ENCODE peak calls at places on chromosomes 16 and 17, in five cellular contexts. X, G, V, T and E are unnamed samples.

GRCh38 chr17:76492989-76493501 is 8.2 kb downstream of the RHBDF2 start:
- DNase-seq in V (peak; percentile 87), T (peak; percentile 92), X (no peak), G (peak; percentile 57), E (no peak)

GRCh38 chr17:81378941-81379511 is 16.2 kb upstream of the BAHCC1 start:
- DNase-seq in G (no peak), T (no peak), X (no peak), V (no peak), E (no peak)

GRCh38 chr16:73434621-73435020 is 386.7 kb upstream of the ZFHX3 start:
- DNase-seq in T (no peak), V (no peak), X (no peak), G (no peak), E (no peak)

GRCh38 chr16:11977206-11978041 is 890 bp downstream of the SNX29 start:
- DNase-seq in X (peak; percentile 51), V (no peak), T (peak; percentile 59), G (peak; percentile 72), E (no peak)

GRCh38 chr16:65034915-65035314 is 86.9 kb downstream of the CDH11 start:
- DNase-seq in G (no peak), X (no peak), T (no peak), V (no peak), E (no peak)

GRCh38 chr17:17819111-17819510 is 17.7 kb downstream of the SREBF1 start:
- DNase-seq in T (no peak), G (no peak), V (no peak), X (no peak), E (no peak)

GRCh38 chr16:82641336-82641984 is 14.7 kb downstream of the CDH13 start:
- DNase-seq in T (peak; percentile 80), G (no peak), X (no peak), V (no peak), E (no peak)

GRCh38 chr16:89446136-89446974 is 44.0 kb downstream of the ANKRD11 start:
- DNase-seq in V (peak; percentile 44), T (no peak), X (no peak), G (no peak), E (no peak)

GRCh38 chr17:82320140-82320840 is 2.9 kb upstream of the CD7 start:
- DNase-seq in V (no peak), T (no peak), G (no peak), X (no peak), E (no peak)

GRCh38 chr16:67426950-67427349 is 4.0 kb upstream of the HSD11B2 start:
- DNase-seq in V (no peak), G (no peak), T (peak; percentile 50), X (no peak), E (no peak)

GRCh38 chr17:17554266-17554665 is 37.2 kb downstream of the PEMT start:
- DNase-seq in T (no peak), G (no peak), V (peak; percentile 34), X (no peak), E (no peak)

GRCh38 chr16:83609178-83609577 is 198.6 kb upstream of the HSBP1 start:
- DNase-seq in T (no peak), V (no peak), G (peak; percentile 51), X (no peak), E (no peak)

GRCh38 chr16:87244646-87245197 is 72.5 kb downstream of the C16orf95 start:
- DNase-seq in X (no peak), G (no peak), V (no peak), T (no peak), E (no peak)

GRCh38 chr16:66520406-66521194 is 29.3 kb downstream of the TK2 start:
- DNase-seq in X (no peak), T (no peak), V (no peak), G (no peak), E (no peak)

GRCh38 chr17:6706499-6706898 is 6.7 kb downstream of the SLC13A5 start:
- DNase-seq in T (no peak), G (no peak), V (no peak), X (no peak), E (no peak)

GRCh38 chr17:57852041-57852954 is 2.5 kb upstream of the MRPS23 start:
- DNase-seq in T (no peak), X (no peak), V (no peak), G (no peak), E (no peak)
- H3K4me3 ChIP-seq in T (no peak overlapping the region), X (no peak overlapping the region), V (no peak overlapping the region), G (no peak overlapping the region), E (no peak overlapping the region)

GRCh38 chr16:47732122-47732805 is 271.1 kb downstream of the PHKB start:
- DNase-seq in T (peak; percentile 93), X (peak; percentile 28), G (peak; percentile 65), V (no peak), E (no peak)
- H3K4me3 ChIP-seq in T (no peak overlapping the region), X (no peak overlapping the region), G (no peak overlapping the region), V (no peak overlapping the region), E (no peak overlapping the region)

GRCh38 chr17:31318298-31319190 is 2.9 kb downstream of the EVI2A start:
- DNase-seq in X (no peak), G (peak; percentile 66), T (peak; percentile 93), V (no peak), E (peak; percentile 56)
- H3K4me3 ChIP-seq in X (no peak overlapping the region), G (no peak overlapping the region), T (no peak overlapping the region), V (no peak overlapping the region), E (peak overlapping the region; percentile 19)

DNA sequence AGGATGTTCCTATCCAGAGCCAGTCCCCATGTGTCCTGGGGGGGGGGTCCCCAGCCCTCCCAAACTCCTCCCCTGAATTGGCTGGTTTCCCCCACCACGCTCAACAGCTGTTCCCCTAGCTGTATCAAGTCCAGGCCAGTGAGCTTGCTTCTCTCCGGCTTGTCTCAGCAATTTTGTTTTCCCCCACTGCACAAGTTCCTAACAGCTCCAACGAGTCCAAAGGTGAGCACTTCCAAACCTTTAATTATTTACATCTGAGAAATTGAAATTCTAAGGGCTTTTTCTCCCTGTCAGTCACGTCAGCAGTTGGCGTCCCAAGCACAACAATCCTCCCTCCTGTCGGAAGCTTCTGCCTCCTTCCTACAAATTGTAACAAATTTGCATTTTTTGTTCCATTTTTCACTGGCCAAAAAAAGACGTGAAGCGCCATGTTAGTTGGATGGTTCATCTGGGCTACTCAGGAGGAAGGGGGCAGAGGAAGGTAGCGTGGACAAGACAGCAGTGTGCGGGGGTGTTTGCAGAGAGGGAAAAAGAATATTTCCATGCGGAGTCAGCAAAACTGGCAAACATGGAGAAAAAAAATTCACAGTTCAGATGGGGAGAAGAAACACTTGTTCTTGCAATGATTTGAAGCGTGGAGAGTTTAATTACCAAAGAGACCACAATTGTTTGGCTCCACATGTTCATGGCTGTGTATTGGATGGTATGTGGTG is 139.0 kb upstream of the ERCC4 start:
- DNase-seq in X (no peak), V (no peak), T (no peak), G (no peak), E (no peak)
- H3K4me3 ChIP-seq in X (no peak overlapping the region), V (no peak overlapping the region), T (no peak overlapping the region), G (no peak overlapping the region), E (peak overlapping the region; percentile 10)

DNA sequence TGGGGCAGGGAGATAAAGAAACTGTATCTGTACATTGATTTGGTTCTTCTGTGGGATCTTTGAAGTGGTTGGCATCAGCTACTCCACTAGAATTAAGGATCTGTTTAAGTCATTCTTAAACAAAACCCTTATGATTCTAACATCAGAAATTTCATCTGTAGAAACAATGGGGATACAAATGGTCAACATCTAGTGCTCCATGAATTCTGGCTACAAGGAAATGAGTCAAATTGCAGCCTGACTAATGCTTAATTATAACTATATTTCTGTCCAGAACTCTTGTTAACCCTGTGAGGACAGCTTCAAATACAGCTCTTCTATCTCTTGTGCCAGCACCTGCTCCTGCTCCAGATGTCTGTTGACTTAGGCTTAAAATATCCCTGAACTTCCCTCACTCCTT is 13.9 kb upstream of the GINS3 start:
- DNase-seq in T (no peak), G (no peak), V (no peak), X (no peak), E (no peak)
- H3K4me3 ChIP-seq in T (no peak overlapping the region), G (no peak overlapping the region), V (no peak overlapping the region), X (no peak overlapping the region), E (no peak overlapping the region)

GRCh38 chr17:45895969-45896793 is 1.8 kb downstream of the MAPT start:
- DNase-seq in X (peak; percentile 45), V (no peak), G (no peak), T (peak; percentile 8), E (no peak)
- H3K4me3 ChIP-seq in X (peak overlapping the region; percentile 69), V (no peak overlapping the region), G (no peak overlapping the region), T (no peak overlapping the region), E (peak overlapping the region; percentile 65)

GRCh38 chr17:68257924-68258323 is 10.1 kb downstream of the AMZ2 start:
- DNase-seq in G (no peak), T (no peak), V (no peak), X (no peak), E (no peak)

GRCh38 chr17:68260051-68260762 is 12.4 kb downstream of the AMZ2 start:
- DNase-seq in X (no peak), V (no peak), T (no peak), G (no peak), E (peak; percentile 42)

GRCh38 chr17:68255151-68255550 is 7.3 kb downstream of the AMZ2 start:
- DNase-seq in V (no peak), G (no peak), X (no peak), T (no peak), E (no peak)

DNA sequence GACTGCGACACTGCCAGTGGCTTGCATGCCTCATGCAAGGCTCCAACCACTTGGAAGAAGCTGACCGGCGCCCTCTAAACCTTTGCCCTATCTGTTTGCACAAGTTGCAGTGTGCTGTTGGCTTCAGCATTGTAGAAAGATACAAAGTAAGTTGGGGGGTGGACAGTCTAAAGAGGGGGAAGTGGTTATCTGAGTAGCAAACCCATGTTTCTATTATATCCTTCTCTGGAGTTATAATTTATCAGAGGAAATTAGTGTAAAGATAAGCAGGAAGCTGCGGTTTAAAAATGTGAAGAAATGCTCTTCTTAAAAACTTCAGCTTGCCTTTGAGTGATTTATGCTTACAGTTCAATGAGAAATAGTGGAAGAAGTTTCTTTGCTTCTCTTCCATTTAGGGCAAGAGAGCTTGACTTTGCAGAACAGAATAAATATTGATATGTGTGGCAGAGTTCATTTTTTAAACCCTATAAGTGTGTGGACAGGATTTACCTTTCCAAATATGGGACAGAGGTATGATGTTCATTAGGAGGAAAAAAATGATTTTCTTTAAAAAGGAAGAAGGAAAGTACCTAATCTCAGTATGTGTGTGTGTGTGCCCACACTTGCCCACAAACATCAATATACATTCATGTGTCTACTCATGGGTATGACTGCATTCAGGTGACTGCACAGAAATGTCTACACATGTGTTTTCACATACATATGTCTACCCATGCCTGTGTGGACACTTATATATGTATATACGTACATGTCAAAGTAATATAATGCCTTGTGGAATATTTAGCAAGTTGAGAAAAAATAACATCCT is 8.1 kb downstream of the AMZ2 start:
- DNase-seq in X (no peak), V (no peak), T (no peak), G (no peak), E (no peak)
- H3K4me3 ChIP-seq in X (no peak overlapping the region), V (no peak overlapping the region), T (no peak overlapping the region), G (no peak overlapping the region), E (no peak overlapping the region)

GRCh38 chr16:27599606-27600005 is 49.7 kb downstream of the KATNIP start:
- DNase-seq in T (no peak), V (no peak), X (no peak), G (no peak), E (no peak)
- H3K4me3 ChIP-seq in T (no peak overlapping the region), V (no peak overlapping the region), X (no peak overlapping the region), G (no peak overlapping the region), E (no peak overlapping the region)